ENCODE peak calls at places on chromosomes 13 and 19, in six cellular contexts. D is pancreas; S is CD8-positive, alpha-beta T cell; Q is thoracic aorta; F is activated B cell treated with CpG ODN at 0.5 μM for 24 hours; O is natural killer cell. G is an unnamed sample.

GRCh38 chr13:80168089-80168850 is 172.7 kb downstream of the SPRY2 start:
- DNase-seq in F (no peak), D (no peak), S (no peak), O (no peak), Q (no peak), G (no peak)

GRCh38 chr13:78777973-78778372 is 119.0 kb upstream of the OBI1 start:
- DNase-seq in D (no peak), O (no peak), Q (no peak), F (no peak), S (no peak), G (no peak)

GRCh38 chr13:28585557-28585956 is 73.4 kb upstream of the POMP start:
- DNase-seq in O (no peak), F (no peak), S (no peak), D (no peak), Q (no peak), G (no peak)

GRCh38 chr13:79490846-79491245 is 9.9 kb downstream of the NDFIP2 start:
- DNase-seq in F (no peak), D (no peak), S (no peak), Q (no peak), O (no peak), G (no peak)

GRCh38 chr13:77031869-77032268 is 4.9 kb upstream of the FBXL3 start:
- DNase-seq in O (no peak), S (no peak), F (no peak), Q (no peak), D (no peak), G (no peak)

GRCh38 chr19:54594737-54595136 is 1.3 kb downstream of the LILRA1 start:
- DNase-seq in O (no peak), S (no peak), F (no peak), Q (no peak), D (no peak), G (no peak)

GRCh38 chr19:18915639-18916038 is 3.5 kb downstream of the COPE start:
- DNase-seq in O (no peak), F (no peak), D (peak), S (no peak), Q (no peak), G (no peak)

GRCh38 chr19:56348289-56348877 is 33.7 kb upstream of the ZSCAN5A start:
- DNase-seq in Q (no peak), O (no peak), F (no peak), D (no peak), S (no peak), G (no peak)

GRCh38 chr19:1773173-1773572 is 19.9 kb downstream of the ONECUT3 start:
- DNase-seq in S (no peak), F (no peak), O (no peak), D (no peak), Q (no peak), G (no peak)

GRCh38 chr19:1775951-1776605 is 22.8 kb downstream of the ONECUT3 start:
- DNase-seq in Q (no peak), S (no peak), O (no peak), D (no peak), F (no peak), G (no peak)

GRCh38 chr19:1776606-1777147 is 23.4 kb downstream of the ONECUT3 start:
- DNase-seq in O (no peak), F (no peak), D (no peak), S (no peak), Q (no peak), G (no peak)

GRCh38 chr19:1777149-1777548 is 23.8 kb downstream of the ONECUT3 start:
- DNase-seq in F (no peak), O (no peak), Q (no peak), S (no peak), D (no peak), G (no peak)

DNA sequence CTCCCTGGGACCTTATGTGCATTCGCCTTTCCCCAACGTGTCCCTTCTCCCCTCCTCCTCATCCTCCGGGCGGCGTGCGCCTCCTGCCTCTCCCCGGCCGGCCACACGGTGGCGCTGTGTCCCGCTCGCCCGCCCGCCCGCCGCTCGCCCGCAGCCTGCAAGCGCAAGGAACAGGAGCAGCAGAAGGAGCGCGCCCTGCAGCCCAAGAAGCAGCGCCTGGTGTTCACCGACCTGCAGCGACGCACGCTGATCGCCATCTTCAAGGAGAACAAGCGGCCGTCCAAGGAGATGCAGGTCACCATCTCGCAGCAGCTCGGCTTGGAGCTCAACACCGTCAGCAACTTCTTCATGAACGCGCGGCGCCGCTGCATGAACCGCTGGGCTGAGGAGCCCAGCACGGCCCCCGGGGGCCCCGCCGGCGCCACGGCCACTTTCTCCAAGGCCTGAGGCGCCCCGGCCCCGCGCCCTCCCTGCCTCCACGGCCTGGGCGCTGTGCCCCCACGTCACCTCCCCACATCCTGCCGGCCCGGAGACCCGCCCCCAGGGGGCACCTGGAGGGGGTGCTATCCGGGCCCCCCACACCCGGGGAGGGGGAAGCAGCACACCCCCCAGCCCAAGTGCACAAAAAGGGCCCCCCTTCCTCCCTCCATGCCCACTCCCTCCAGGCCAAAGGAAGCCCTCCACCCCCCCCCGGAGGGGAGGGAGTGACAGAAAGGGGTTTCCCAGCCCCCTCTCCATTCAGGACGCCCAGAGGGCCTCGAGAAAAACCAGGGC is 21.9 kb downstream of the ONECUT3 start:
- DNase-seq in S (no peak), Q (no peak), F (no peak), D (no peak), O (no peak), G (no peak)
- TF ChIP-seq CTCF in S (peak), Q (peak), F (no peak), D (no peak), O (peak), G (no peak)

GRCh38 chr13:95716231-95716630 is 39.3 kb downstream of the DNAJC3 start:
- DNase-seq in Q (no peak), D (no peak), O (no peak), S (no peak), F (no peak), G (no peak)
- TF ChIP-seq CTCF in Q (no peak), D (no peak), O (no peak), S (no peak), F (no peak), G (no peak)

GRCh38 chr13:72737033-72737432 is 9.3 kb downstream of the BORA start:
- DNase-seq in F (no peak), S (no peak), O (no peak), D (no peak), Q (no peak), G (no peak)
- TF ChIP-seq CTCF in F (no peak), S (no peak), O (no peak), D (no peak), Q (no peak), G (no peak)

GRCh38 chr19:40601061-40601973 is at the start of gene LTBP4:
- DNase-seq in Q (no peak), S (no peak), F (peak), O (no peak), D (peak), G (no peak)
- TF ChIP-seq CTCF in Q (peak), S (no peak), F (no peak), O (no peak), D (no peak), G (peak)

DNA sequence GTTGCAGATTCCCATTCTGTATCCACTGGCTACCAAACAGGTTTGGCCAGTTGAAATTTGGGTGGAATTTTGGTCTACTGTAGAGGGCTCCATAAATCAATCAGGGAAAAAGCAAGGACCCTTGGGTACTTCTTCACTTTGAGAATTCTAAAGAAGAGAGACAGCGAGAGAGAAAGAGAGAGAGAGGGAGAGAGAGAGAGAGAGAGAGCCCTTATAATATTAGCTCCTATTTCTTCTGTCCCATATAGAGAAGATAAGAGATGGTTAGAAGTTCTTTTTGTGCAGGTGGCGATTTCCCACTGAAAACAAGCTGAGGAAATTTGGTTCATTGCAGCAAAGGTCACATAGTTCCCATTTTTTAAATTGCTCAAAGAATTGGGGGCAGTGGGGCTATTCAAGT is 88.6 kb upstream of the ZNF536 start:
- DNase-seq in F (no peak), D (no peak), O (no peak), Q (no peak), S (no peak), G (no peak)
- TF ChIP-seq CTCF in F (no peak), D (no peak), O (no peak), Q (no peak), S (no peak), G (no peak)

GRCh38 chr13:51731759-51732158 is 72.2 kb downstream of the DHRS12 start:
- DNase-seq in S (no peak), D (no peak), Q (no peak), O (no peak), F (no peak), G (no peak)
- TF ChIP-seq CTCF in S (no peak), D (no peak), Q (peak), O (no peak), F (no peak), G (no peak)

DNA sequence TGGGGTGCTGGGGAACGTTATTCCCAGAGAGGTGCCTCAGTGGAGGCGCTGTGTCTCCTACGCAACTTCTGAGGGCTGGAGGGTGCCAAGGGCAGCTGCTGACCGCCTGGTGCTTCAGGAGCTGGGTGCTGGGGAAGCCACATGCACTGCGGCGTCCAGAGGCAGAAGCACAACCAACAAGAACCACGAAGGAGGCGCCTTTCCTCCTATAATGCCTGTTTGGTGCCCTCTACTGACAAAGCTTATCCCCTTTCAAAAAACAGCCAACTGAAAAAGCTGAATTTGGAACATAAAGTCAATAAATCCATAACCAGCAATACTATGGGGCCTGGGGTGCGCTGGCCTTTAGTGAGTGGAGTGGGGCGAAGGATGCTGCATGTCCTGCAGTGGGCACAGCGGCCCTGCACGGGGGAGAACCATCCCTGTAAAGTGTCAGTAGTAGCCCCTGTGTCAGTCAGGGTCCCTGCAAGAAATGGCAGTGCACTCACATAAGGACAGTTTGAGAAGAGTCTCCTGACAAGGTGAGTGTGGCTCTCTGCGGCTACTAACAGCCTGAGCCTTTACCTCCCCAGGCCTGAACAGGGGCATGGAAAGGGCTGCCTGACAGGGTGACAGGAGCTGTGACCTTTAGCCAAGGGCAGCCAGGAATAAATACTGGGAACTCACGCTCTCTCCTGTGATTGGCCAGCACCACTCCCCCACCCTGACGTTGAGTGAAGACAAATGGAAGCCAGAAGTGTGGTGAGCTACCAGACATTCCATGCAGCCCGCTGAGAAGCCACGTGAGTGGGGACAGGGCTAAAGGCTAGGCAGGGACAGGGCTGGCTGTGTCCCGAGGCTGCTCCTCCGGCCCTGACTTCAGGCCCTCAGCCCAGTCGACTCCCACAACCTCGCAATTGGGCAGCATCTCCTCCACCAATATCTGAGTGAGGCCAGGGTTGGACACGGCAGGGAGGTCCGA is 4.5 kb upstream of the B3GNT8 start:
- DNase-seq in Q (no peak), D (no peak), F (no peak), S (no peak), O (no peak), G (no peak)
- TF ChIP-seq CTCF in Q (no peak), D (peak), F (no peak), S (no peak), O (no peak), G (peak)

GRCh38 chr13:74288361-74288911 is 154.2 kb upstream of the KLF12 start:
- DNase-seq in Q (no peak), O (peak), S (peak), D (peak), F (peak), G (no peak)

GRCh38 chr13:74289130-74289529 is 154.9 kb upstream of the KLF12 start:
- DNase-seq in F (no peak), O (no peak), D (no peak), S (no peak), Q (no peak), G (no peak)

GRCh38 chr13:74287672-74288169 is 153.5 kb upstream of the KLF12 start:
- DNase-seq in F (peak), D (peak), O (peak), Q (peak), S (peak), G (peak)

GRCh38 chr13:74289861-74290260 is 155.7 kb upstream of the KLF12 start:
- DNase-seq in S (no peak), Q (no peak), D (no peak), F (no peak), O (no peak), G (no peak)

DNA sequence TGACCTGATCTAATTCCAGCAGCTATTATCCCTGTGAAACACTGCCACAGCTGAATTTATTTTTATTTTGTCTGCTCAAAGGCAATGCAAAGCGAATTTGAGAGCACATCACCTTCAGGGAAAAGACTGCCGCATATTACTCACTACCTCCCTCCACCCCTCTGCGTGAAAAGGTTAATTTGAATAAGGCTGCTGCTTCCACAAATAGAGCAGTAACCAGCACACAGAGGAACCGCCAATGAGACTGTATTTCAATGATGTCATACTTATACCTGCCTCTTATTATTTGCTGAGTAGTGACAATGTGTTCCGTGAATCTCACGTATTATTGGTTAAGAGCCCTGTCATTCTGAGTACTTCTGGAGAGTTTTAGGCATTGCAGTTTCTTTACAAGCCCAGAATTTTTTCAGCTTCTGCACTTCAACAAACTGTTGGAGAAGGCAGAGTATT is 156.1 kb upstream of the KLF12 start:
- DNase-seq in D (peak), O (peak), F (peak), Q (no peak), S (no peak), G (peak)
- TF ChIP-seq CTCF in D (no peak), O (no peak), F (no peak), Q (peak), S (no peak), G (no peak)

GRCh38 chr13:31161583-31162150 is at the start of gene HSPH1:
- DNase-seq in D (peak), O (peak), S (peak), F (peak), Q (peak), G (peak)
- TF ChIP-seq CTCF in D (no peak), O (no peak), S (no peak), F (no peak), Q (peak), G (no peak)

GRCh38 chr13:99086869-99087129 is 108.9 kb upstream of the DOCK9 start:
- DNase-seq in Q (no peak), S (peak), F (no peak), D (no peak), O (peak), G (no peak)

GRCh38 chr13:99085846-99086148 is 107.9 kb upstream of the DOCK9 start:
- DNase-seq in S (no peak), Q (no peak), O (no peak), F (no peak), D (no peak), G (no peak)

GRCh38 chr13:99087954-99088491 is 110.2 kb upstream of the DOCK9 start:
- DNase-seq in F (peak), O (no peak), Q (no peak), S (peak), D (no peak), G (no peak)

GRCh38 chr13:99086149-99086868 is 108.4 kb upstream of the DOCK9 start:
- DNase-seq in S (peak), Q (no peak), D (peak), O (peak), F (peak), G (peak)

DNA sequence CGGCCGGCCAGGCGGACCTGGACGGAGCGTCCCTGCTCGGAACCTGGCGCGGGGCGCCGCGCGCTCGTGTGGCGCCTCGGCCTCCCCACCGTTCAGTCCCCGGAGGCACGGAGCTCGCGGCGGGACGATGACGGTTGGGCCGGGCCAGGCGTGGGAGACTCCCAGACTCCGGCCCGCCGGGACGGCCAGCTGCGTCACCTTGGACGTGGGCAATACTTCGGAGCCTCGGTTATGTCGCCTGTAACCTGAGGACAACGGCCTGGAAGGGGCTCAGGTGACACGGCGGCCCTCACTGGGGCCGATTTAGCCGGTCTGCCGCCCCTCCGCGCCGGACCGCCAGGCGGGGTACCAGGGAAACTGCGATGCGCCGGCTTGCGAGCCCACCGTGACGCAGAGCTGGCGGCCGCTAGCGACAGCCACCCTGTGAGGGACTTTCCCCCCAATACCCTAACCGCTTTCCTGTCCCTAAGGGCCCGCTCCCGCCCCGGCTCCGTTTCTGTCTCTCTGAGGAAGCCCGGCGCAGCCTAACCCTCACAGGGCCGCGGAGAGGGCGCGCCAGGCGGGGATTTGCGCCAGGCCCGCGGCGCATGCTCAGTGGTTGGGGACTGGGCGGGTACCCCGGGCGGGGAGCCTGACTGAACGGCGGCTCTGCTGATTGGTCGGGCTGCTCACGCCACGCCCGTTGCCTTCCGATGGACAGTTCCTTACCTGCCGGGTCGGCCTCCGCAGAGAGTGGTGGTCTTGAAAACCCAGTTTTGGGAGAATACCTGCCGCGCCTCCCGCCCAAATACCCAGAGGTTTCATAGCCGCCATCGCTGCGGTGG is 109.5 kb upstream of the DOCK9 start:
- DNase-seq in F (peak), O (peak), Q (peak), S (peak), D (peak), G (peak)
- TF ChIP-seq CTCF in F (no peak), O (peak), Q (peak), S (peak), D (no peak), G (no peak)

G was measured in GM13976.